ENCODE peak calls at places on chromosomes 4 and X, in eight cellular contexts. K is lung microvascular endothelial cell, T is GM04503, V is H4, O is heart left ventricle, U is HFFc6, M is Calu3, F is cardiac fibroblast. I is an unnamed sample.

GRCh38 chr4:88697113-88697512 is 516 bp downstream of the NAP1L5 start:
- DNase-seq in T (no peak), O (no peak), K (peak; percentile 3), U (peak; percentile 9), V (no peak), F (peak; percentile 53), M (no peak), I (peak; percentile 6)

GRCh38 chr4:160877087-160877790 is 1286.6 kb downstream of the FSTL5 start:
- DNase-seq in V (no peak), U (no peak), T (no peak), O (no peak), F (no peak), K (no peak), M (no peak), I (no peak)

GRCh38 chrX:153514259-153514658 is 3.2 kb upstream of the ATP2B3 start:
- DNase-seq in V (no peak), O (no peak), K (no peak), U (no peak), T (no peak), F (no peak), M (no peak), I (no peak)

GRCh38 chr4:4395849-4396627 is 9.1 kb downstream of the NSG1 start:
- DNase-seq in M (no peak), F (peak; percentile 50), V (peak; percentile 82), T (no peak), K (peak; percentile 13), O (no peak), U (peak; percentile 29), I (no peak)

GRCh38 chrX:124023838-124024238 is 62.3 kb downstream of the STAG2 start:
- DNase-seq in M (no peak), U (peak; percentile 18), F (no peak), T (peak; percentile 18), K (no peak), O (no peak), V (no peak), I (no peak)

GRCh38 chrX:68947882-68948605 is 119.2 kb downstream of the EFNB1 start:
- DNase-seq in T (no peak), M (no peak), K (no peak), V (no peak), F (no peak), U (peak; percentile 2), O (no peak), I (no peak)

GRCh38 chr4:177728361-177729152 is 286.3 kb upstream of the AGA start:
- DNase-seq in T (no peak), U (no peak), V (peak; percentile 55), K (no peak), F (no peak), O (no peak), M (peak; percentile 66), I (no peak)

GRCh38 chr4:183356173-183356825 is 34.1 kb upstream of the CLDN24 start:
- DNase-seq in F (no peak), O (no peak), T (no peak), K (no peak), V (no peak), U (no peak), M (no peak), I (no peak)

GRCh38 chrX:154805696-154806091 is 409 bp upstream of the MPP1 start:
- DNase-seq in M (no peak), U (no peak), T (no peak), O (no peak), V (peak; percentile 13), F (peak; percentile 47), K (no peak), I (no peak)

GRCh38 chr4:17310269-17310652 is 201.6 kb downstream of the QDPR start:
- DNase-seq in M (no peak), O (no peak), U (peak; percentile 75), V (no peak), F (no peak), K (no peak), T (peak; percentile 49), I (no peak)

GRCh38 chr4:82509029-82509428 is 52.8 kb downstream of the TMEM150C start:
- DNase-seq in U (no peak), T (no peak), F (no peak), O (no peak), K (no peak), V (no peak), M (no peak), I (no peak)

GRCh38 chrX:16511776-16512400 is 138.1 kb upstream of the S100G start:
- DNase-seq in F (peak; percentile 45), K (peak; percentile 37), U (no peak), T (no peak), V (peak; percentile 42), M (no peak), O (no peak), I (no peak)

GRCh38 chrX:153791104-153791852 is 2.9 kb downstream of the IDH3G start:
- DNase-seq in M (no peak), V (no peak), K (no peak), O (no peak), U (no peak), F (no peak), T (no peak), I (no peak)

GRCh38 chr4:20326977-20327376 is 75.3 kb downstream of the SLIT2 start:
- DNase-seq in F (peak; percentile 26), T (no peak), U (no peak), O (no peak), M (no peak), K (no peak), V (no peak), I (no peak)

GRCh38 chr4:100695039-100695654 is 177.3 kb upstream of the EMCN start:
- DNase-seq in U (no peak), M (no peak), T (no peak), V (no peak), O (no peak), K (no peak), F (no peak), I (no peak)

GRCh38 chrX:56963377-56963776 is 32.0 kb downstream of the SPIN3 start:
- DNase-seq in T (no peak), V (no peak), F (no peak), K (no peak), U (no peak), M (no peak), O (no peak), I (no peak)

GRCh38 chrX:106698693-106699092 is 27.8 kb upstream of the RNF128 start:
- DNase-seq in T (no peak), F (peak; percentile 12), O (no peak), U (peak; percentile 21), V (peak; percentile 3), M (no peak), K (no peak), I (no peak)

GRCh38 chrX:81120270-81120935 is 81.3 kb downstream of the HMGN5 start:
- DNase-seq in F (no peak), V (no peak), K (no peak), U (no peak), M (no peak), O (no peak), T (no peak), I (no peak)

GRCh38 chr4:41912546-41912945 is 22.7 kb upstream of the TMEM33 start:
- DNase-seq in M (no peak), K (no peak), O (no peak), T (no peak), U (no peak), F (no peak), V (no peak), I (no peak)

GRCh38 chr4:71251266-71251665 is 87.6 kb upstream of the SLC4A4 start:
- DNase-seq in F (peak; percentile 42), M (no peak), K (no peak), T (peak; percentile 93), U (peak; percentile 83), V (no peak), O (no peak), I (no peak)

GRCh38 chr4:85938062-85938461 is 421.8 kb downstream of the MAPK10 start:
- DNase-seq in K (no peak), V (no peak), O (no peak), F (no peak), U (no peak), T (no peak), M (no peak), I (no peak)

GRCh38 chr4:38601244-38601915 is 62.6 kb upstream of the KLF3 start:
- DNase-seq in M (peak; percentile 36), V (peak; percentile 56), U (no peak), K (peak; percentile 73), T (no peak), O (no peak), F (peak; percentile 76), I (no peak)